ENCODE peak calls at places on chromosomes 2 and 18, in four cellular contexts. B, G, H and T are unnamed samples.

GRCh38 chr2:217625475-217626245 is 377.1 kb downstream of the TNS1 start:
- DNase-seq in G (peak; percentile 69), B (no peak), H (no peak), T (no peak)

GRCh38 chr2:70115646-70116442 is 28.6 kb downstream of the PCBP1 start:
- DNase-seq in H (no peak), G (no peak), B (no peak), T (no peak)

GRCh38 chr2:121944072-121944829 is 188.8 kb downstream of the TSN start:
- DNase-seq in G (peak; percentile 56), H (no peak), B (no peak), T (no peak)

GRCh38 chr2:112821142-112821541 is 15.4 kb downstream of the IL1B start:
- DNase-seq in G (no peak), B (no peak), H (no peak), T (no peak)

GRCh38 chr2:15943914-15944313 is 3.6 kb downstream of the MYCN start:
- DNase-seq in B (no peak), G (no peak), H (no peak), T (peak; percentile 46)

GRCh38 chr2:215271466-215271865 is 40.4 kb upstream of the ATIC start:
- DNase-seq in H (no peak), B (no peak), G (no peak), T (no peak)

GRCh38 chr2:2788076-2788475 is 457.0 kb upstream of the MYT1L start:
- DNase-seq in G (no peak), B (no peak), H (no peak), T (no peak)

GRCh38 chr2:192546566-192546965 is 351.8 kb upstream of the TMEFF2 start:
- DNase-seq in B (no peak), G (no peak), H (no peak), T (no peak)

GRCh38 chr18:48949606-48950535 is 894 bp downstream of the SMAD7 start:
- DNase-seq in B (peak; percentile 54), H (peak; percentile 82), G (peak; percentile 60), T (peak; percentile 31)
- H3K4me1 ChIP-seq in B (peaks cover 40% of the 10 kb centered on the region), H (peaks cover 21% of the 10 kb centered on the region), G (peaks cover 10% of the 10 kb centered on the region), T (peaks cover 63% of the 10 kb centered on the region)

DNA sequence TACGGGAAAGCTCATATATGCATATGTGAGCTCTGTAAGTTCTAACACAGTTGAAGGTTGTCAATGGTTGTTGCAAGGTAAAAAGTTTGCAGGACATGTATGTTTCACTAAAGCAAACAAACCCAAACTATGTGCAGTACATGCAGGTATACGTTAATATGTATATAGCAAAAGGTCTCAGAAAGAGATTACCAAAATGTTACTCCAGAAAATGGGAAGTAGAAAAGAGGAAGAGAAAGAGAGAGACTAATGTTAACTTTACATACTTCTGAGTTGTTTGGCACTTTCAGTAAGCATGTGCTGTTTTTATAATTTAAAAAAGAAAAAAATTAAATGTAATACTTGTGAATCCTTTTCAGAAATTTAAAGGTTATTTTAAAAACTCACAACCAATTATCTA is 32.8 kb upstream of the PEX13 start:
- DNase-seq in H (no peak), B (peak; percentile 65), G (no peak), T (no peak)
- H3K4me3 ChIP-seq in H (no peak overlapping the region), B (peak overlapping the region; percentile 51), G (no peak overlapping the region), T (no peak overlapping the region)

DNA sequence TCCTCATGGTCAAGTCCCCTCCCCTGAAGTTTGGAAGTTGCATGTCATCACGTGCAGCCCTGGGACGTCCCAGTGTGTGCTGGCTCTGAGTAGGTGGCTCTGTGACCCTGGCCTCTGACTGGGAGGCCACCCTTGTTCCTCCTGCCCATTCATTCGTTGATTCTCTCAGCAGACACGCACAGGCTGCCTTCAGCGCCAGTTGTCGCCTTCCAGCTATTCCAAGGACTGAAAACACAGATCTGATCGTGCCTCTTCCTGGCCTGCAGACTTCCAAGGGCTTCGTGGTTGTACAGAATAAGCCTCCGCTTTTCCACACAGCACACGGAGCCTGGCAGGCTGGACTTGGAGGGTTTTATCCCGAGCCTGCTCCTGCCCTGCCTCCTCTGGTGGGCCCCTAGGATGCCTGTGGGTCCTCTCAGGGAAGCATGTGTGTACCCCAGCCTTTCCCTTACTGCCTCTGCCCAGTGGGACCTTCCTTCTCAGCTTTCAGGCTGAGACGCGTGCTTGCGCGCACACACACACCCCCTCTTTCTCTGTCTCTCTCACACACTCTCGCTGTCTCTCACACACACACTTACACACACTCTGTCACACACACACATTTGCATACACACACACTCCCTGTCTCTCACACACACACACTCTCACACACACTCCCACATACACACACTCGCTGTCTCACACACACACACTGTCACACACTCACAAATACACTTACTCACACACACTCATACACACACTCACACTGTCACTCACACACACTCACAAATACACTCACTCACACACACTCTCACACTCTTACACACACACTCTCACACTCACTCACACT is 17.7 kb downstream of the SH3BP4 start:
- DNase-seq in H (peak; percentile 30), G (no peak), B (no peak), T (no peak)
- H3K4me1 ChIP-seq in H (peaks cover 15% of the 10 kb centered on the region), G (peaks cover 46% of the 10 kb centered on the region), B (no peaks in the 10 kb centered on the region), T (no peaks in the 10 kb centered on the region)

GRCh38 chr2:236573066-236573929 is 3.7 kb downstream of the ACKR3 start:
- DNase-seq in G (no peak), B (no peak), H (no peak), T (no peak)

GRCh38 chr2:236571161-236571560 is 1.5 kb downstream of the ACKR3 start:
- DNase-seq in G (no peak), H (no peak), B (no peak), T (no peak)

GRCh38 chr2:236574424-236575145 is 5.0 kb downstream of the ACKR3 start:
- DNase-seq in G (no peak), B (no peak), H (no peak), T (no peak)

GRCh38 chr2:236574000-236574399 is 4.4 kb downstream of the ACKR3 start:
- DNase-seq in H (no peak), B (no peak), G (no peak), T (no peak)

GRCh38 chr2:236572482-236572881 is 2.9 kb downstream of the ACKR3 start:
- DNase-seq in H (no peak), G (no peak), B (no peak), T (no peak)
- H3K4me3 ChIP-seq in H (peak overlapping the region; percentile 84), G (no peak overlapping the region), B (no peak overlapping the region), T (no peak overlapping the region)

GRCh38 chr2:201130524-201131186 is 14.7 kb downstream of the CFLAR start:
- DNase-seq in G (peak; percentile 91), H (no peak), B (peak; percentile 9), T (no peak)
- H3K4me1 ChIP-seq in G (peaks cover 25% of the 10 kb centered on the region), H (peaks cover 35% of the 10 kb centered on the region), B (peaks cover 67% of the 10 kb centered on the region), T (peaks cover 23% of the 10 kb centered on the region)